ENCODE peak calls at places on chromosomes 7 and 10, in eight cellular contexts. B is IMR-90; K is amniotic stem cell; D is NCI-H2029; C is left lobe of liver; U is tibial artery; P is T-helper 1 cell; A is activated CD8-positive, alpha-beta memory T cell treated with anti-CD3 and anti-CD28 coated beads, Interleukin-2, amount 50 U/mL, for 48 hours. I is an unnamed sample.

GRCh38 chr7:53218730-53219504 is 183.5 kb downstream of the POM121L12 start:
- DNase-seq in B (no peak), K (no peak), D (no peak), C (no peak), U (no peak), P (no peak), A (no peak), I (no peak)

GRCh38 chr10:122181055-122181732 is 89.9 kb upstream of the BTBD16 start:
- DNase-seq in B (peak), K (peak), D (no peak), C (no peak), U (no peak), P (no peak), A (no peak), I (peak)

GRCh38 chr10:57593983-57594573 is 673.6 kb downstream of the IPMK start:
- DNase-seq in B (no peak), K (no peak), D (no peak), C (no peak), U (no peak), P (no peak), A (no peak), I (no peak)

GRCh38 chr7:137704723-137705122 is 142.1 kb downstream of the DGKI start:
- DNase-seq in B (no peak), K (no peak), D (no peak), C (no peak), U (no peak), P (no peak), A (no peak), I (no peak)

GRCh38 chr10:103836776-103837344 is 18.5 kb downstream of the SH3PXD2A start:
- DNase-seq in B (no peak), K (no peak), D (no peak), C (no peak), U (no peak), P (no peak), A (no peak), I (no peak)

GRCh38 chr10:18254086-18254485 is 113.9 kb downstream of the CACNB2 start:
- DNase-seq in B (peak), K (no peak), D (no peak), C (no peak), U (no peak), P (no peak), A (no peak), I (no peak)

GRCh38 chr7:32936686-32937085 is 20.6 kb upstream of the FKBP9 start:
- DNase-seq in B (no peak), K (no peak), D (no peak), C (no peak), U (no peak), P (no peak), A (no peak), I (no peak)

GRCh38 chr10:119655566-119656001 is 4.4 kb downstream of the BAG3 start:
- DNase-seq in B (peak), K (no peak), D (no peak), C (no peak), U (peak), P (no peak), A (peak), I (peak)

GRCh38 chr7:19146699-19147098 is 1.5 kb upstream of the FERD3L start:
- DNase-seq in B (peak), K (no peak), D (no peak), C (no peak), U (no peak), P (no peak), A (no peak), I (no peak)

GRCh38 chr10:28169525-28169924 is 133.3 kb downstream of the MPP7 start:
- DNase-seq in B (no peak), K (no peak), D (no peak), C (no peak), U (no peak), P (no peak), A (no peak), I (no peak)

GRCh38 chr10:12663863-12664262 is 314.5 kb downstream of the CAMK1D start:
- DNase-seq in B (no peak), K (no peak), D (no peak), C (no peak), U (no peak), P (no peak), A (no peak), I (no peak)